ENCODE peak calls at places on chromosomes 2 and 18, in nine cellular contexts. H, R, B, K, G, E, L, O and I are unnamed samples.

GRCh38 chr2:145638675-145639074 is 1118.8 kb upstream of the ZEB2 start:
- DNase-seq in L (no peak), R (no peak), H (no peak), K (no peak), O (no peak), G (no peak), E (no peak), B (no peak), I (no peak)

GRCh38 chr18:8162797-8163196 is 446.4 kb upstream of the RAB12 start:
- DNase-seq in H (no peak), L (no peak), G (no peak), K (no peak), E (no peak), R (no peak), O (no peak), B (no peak), I (peak)

GRCh38 chr2:27204566-27204965 is 7.3 kb upstream of the ATRAID start:
- DNase-seq in G (no peak), K (no peak), R (no peak), O (no peak), E (no peak), H (no peak), L (no peak), B (no peak), I (no peak)

GRCh38 chr2:75632091-75632704 is 14.4 kb upstream of the MRPL19 start:
- DNase-seq in E (no peak), H (no peak), G (peak), K (no peak), R (no peak), L (peak), O (no peak), B (no peak), I (peak)

GRCh38 chr2:228689049-228689448 is 507.6 kb upstream of the SPHKAP start:
- DNase-seq in B (peak), O (no peak), G (peak), K (no peak), L (no peak), H (no peak), R (no peak), E (no peak), I (no peak)

GRCh38 chr18:78376036-78376435 is 603.6 kb upstream of the SALL3 start:
- DNase-seq in G (no peak), B (no peak), H (no peak), E (no peak), L (no peak), O (no peak), K (no peak), R (no peak), I (no peak)

GRCh38 chr2:138846216-138846821 is 66.1 kb upstream of the NXPH2 start:
- DNase-seq in B (peak), K (no peak), H (no peak), O (no peak), R (no peak), G (peak), E (no peak), L (no peak), I (peak)

GRCh38 chr2:109612991-109613921 is 510 bp downstream of the SEPTIN10 start:
- DNase-seq in R (peak), H (no peak), B (peak), L (no peak), E (peak), O (no peak), G (peak), K (peak), I (peak)

GRCh38 chr2:25957743-25958142 is 24.6 kb downstream of the KIF3C start:
- DNase-seq in K (no peak), B (no peak), H (no peak), E (no peak), L (no peak), O (no peak), G (no peak), R (no peak), I (no peak)

GRCh38 chr18:49178736-49179135 is 228.0 kb upstream of the SMAD7 start:
- DNase-seq in R (no peak), G (peak), L (no peak), O (no peak), K (peak), E (no peak), H (no peak), B (peak), I (peak)

GRCh38 chr2:240649331-240649730 is 24.1 kb downstream of the GPR35 start:
- DNase-seq in G (no peak), E (no peak), H (no peak), O (no peak), R (no peak), L (no peak), B (no peak), K (no peak), I (no peak)

GRCh38 chr18:58792086-58792485 is 72.6 kb upstream of the ZNF532 start:
- DNase-seq in H (no peak), K (no peak), E (no peak), O (no peak), L (no peak), G (no peak), R (no peak), B (no peak), I (no peak)

GRCh38 chr2:79887747-79888374 is 375.0 kb downstream of the CTNNA2 start:
- DNase-seq in R (no peak), E (no peak), O (no peak), B (peak), H (peak), G (peak), K (peak), L (peak), I (peak)

GRCh38 chr2:228649876-228650275 is 468.4 kb upstream of the SPHKAP start:
- DNase-seq in B (no peak), O (no peak), R (no peak), K (no peak), E (no peak), G (no peak), H (no peak), L (no peak), I (no peak)

GRCh38 chr2:10977003-10977402 is 65.3 kb downstream of the KCNF1 start:
- DNase-seq in E (no peak), L (no peak), K (no peak), O (no peak), H (no peak), B (no peak), G (no peak), R (no peak), I (no peak)

GRCh38 chr2:169734172-169734847 is 678 bp downstream of the KLHL23 start:
- DNase-seq in B (peak), O (no peak), L (no peak), K (peak), E (peak), G (peak), R (no peak), H (no peak), I (no peak)

GRCh38 chr2:145807978-145808377 is 1288.1 kb upstream of the ZEB2 start:
- DNase-seq in L (no peak), G (peak), K (no peak), O (no peak), R (no peak), B (peak), E (no peak), H (no peak), I (peak)

GRCh38 chr2:137521653-137522052 is 442.6 kb upstream of the HNMT start:
- DNase-seq in E (no peak), K (no peak), H (no peak), R (no peak), O (no peak), B (no peak), G (no peak), L (no peak), I (no peak)

GRCh38 chr2:173249661-173250641 is 104.7 kb upstream of the CDCA7 start:
- DNase-seq in L (no peak), G (no peak), E (no peak), H (no peak), R (no peak), O (no peak), K (no peak), B (no peak), I (no peak)

GRCh38 chr2:46067501-46068292 is 229.5 kb upstream of the EPAS1 start:
- DNase-seq in R (no peak), G (peak), B (peak), O (no peak), E (no peak), L (peak), K (no peak), H (peak), I (no peak)

GRCh38 chr2:185284696-185285095 is 453.9 kb upstream of the FSIP2 start:
- DNase-seq in E (no peak), L (no peak), O (no peak), R (no peak), K (no peak), H (no peak), G (no peak), B (no peak), I (no peak)

GRCh38 chr2:128374001-128374710 is 55.5 kb upstream of the HS6ST1 start:
- DNase-seq in K (no peak), R (peak), O (no peak), B (peak), G (peak), L (peak), H (no peak), E (no peak), I (peak)

GRCh38 chr2:33321236-33321731 is 155.2 kb upstream of the RASGRP3 start:
- DNase-seq in H (no peak), B (peak), E (no peak), K (no peak), R (no peak), G (peak), O (no peak), L (peak), I (no peak)

GRCh38 chr18:42446195-42446594 is 491.2 kb downstream of the PIK3C3 start:
- DNase-seq in O (no peak), R (no peak), L (no peak), H (peak), B (peak), K (no peak), G (peak), E (no peak), I (no peak)

GRCh38 chr2:37925063-37925897 is at the start of gene RMDN2:
- DNase-seq in K (peak), E (peak), L (peak), B (peak), R (peak), O (peak), G (peak), H (peak), I (peak)

GRCh38 chr2:160351978-160352377 is 141.6 kb downstream of the RBMS1 start:
- DNase-seq in G (peak), O (no peak), B (peak), R (no peak), H (no peak), E (no peak), L (no peak), K (no peak), I (peak)

GRCh38 chr2:112154246-112155110 is 16.3 kb downstream of the FBLN7 start:
- DNase-seq in O (no peak), H (no peak), K (no peak), G (no peak), L (no peak), R (peak), E (no peak), B (no peak), I (no peak)
- H3K4me3 ChIP-seq in O (no peak), H (no peak), K (no peak), G (no peak), L (no peak), R (no peak), E (no peak), B (no peak), I (no peak)

GRCh38 chr2:223203971-223204370 is 152.0 kb downstream of the KCNE4 start:
- DNase-seq in L (peak), E (no peak), K (no peak), R (no peak), H (no peak), G (peak), B (peak), O (no peak), I (no peak)
- H3K4me3 ChIP-seq in L (no peak), E (no peak), K (no peak), R (no peak), H (no peak), G (peak), B (no peak), O (no peak), I (no peak)

GRCh38 chr2:118854507-118855300 is 7.3 kb upstream of the EN1 start:
- DNase-seq in B (no peak), G (no peak), K (no peak), O (no peak), R (no peak), H (no peak), L (no peak), E (no peak), I (no peak)
- H3K4me3 ChIP-seq in B (no peak), G (peak), K (no peak), O (no peak), R (no peak), H (no peak), L (no peak), E (no peak), I (no peak)

DNA sequence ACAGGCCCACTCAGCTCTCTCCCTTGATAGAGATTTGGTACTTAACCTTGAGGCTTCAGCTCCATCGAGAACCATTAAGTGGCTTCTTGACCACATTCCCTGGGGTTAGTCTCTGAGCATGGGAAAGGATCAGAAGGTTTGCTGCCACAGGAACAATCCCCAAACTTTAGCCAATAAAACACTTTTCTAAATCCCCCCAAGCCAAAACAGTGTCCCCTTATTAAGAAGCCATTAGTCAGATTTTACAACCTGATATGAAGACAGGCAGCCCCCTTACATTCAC is 37.7 kb upstream of the SLC8A1 start:
- DNase-seq in K (no peak), L (no peak), E (no peak), O (no peak), G (no peak), B (no peak), R (no peak), H (no peak), I (no peak)
- H3K4me3 ChIP-seq in K (no peak), L (no peak), E (peak), O (no peak), G (peak), B (no peak), R (peak), H (peak), I (no peak)

GRCh38 chr18:10285283-10285640 is 169.2 kb upstream of the APCDD1 start:
- DNase-seq in L (no peak), G (no peak), H (no peak), B (no peak), K (no peak), E (no peak), R (no peak), O (no peak), I (no peak)

GRCh38 chr18:10279905-10280658 is 174.4 kb upstream of the APCDD1 start:
- DNase-seq in K (no peak), R (no peak), E (no peak), H (no peak), B (no peak), L (no peak), O (no peak), G (no peak), I (no peak)

GRCh38 chr18:10286580-10287150 is 167.8 kb upstream of the APCDD1 start:
- DNase-seq in E (no peak), G (no peak), L (no peak), K (no peak), H (no peak), B (no peak), O (no peak), R (no peak), I (no peak)

GRCh38 chr18:10289265-10289664 is 165.2 kb upstream of the APCDD1 start:
- DNase-seq in L (no peak), R (no peak), B (no peak), O (no peak), K (no peak), H (no peak), E (no peak), G (no peak), I (no peak)

GRCh38 chr18:10284571-10285282 is 169.7 kb upstream of the APCDD1 start:
- DNase-seq in H (no peak), E (no peak), B (no peak), G (no peak), R (no peak), O (no peak), K (no peak), L (no peak), I (no peak)
- H3K4me3 ChIP-seq in H (no peak), E (no peak), B (no peak), G (no peak), R (no peak), O (no peak), K (no peak), L (no peak), I (no peak)